ENCODE peak calls at places on chromosomes 16 and 17, in eight cellular contexts. Q is left ventricle myocardium inferior, O is RWPE1, K is A549, F is choroid plexus epithelial cell, I is neural crest cell, W is osteocyte, N is colonic mucosa. X is an unnamed sample.

GRCh38 chr17:17840751-17841591 is 4.2 kb upstream of the SREBF1 start:
- DNase-seq in Q (no peak), N (no peak), F (peak), W (no peak), O (peak), K (no peak), I (no peak), X (no peak)

GRCh38 chr17:351436-351713 is 1.2 kb downstream of the RPH3AL start:
- DNase-seq in K (peak), N (no peak), W (no peak), Q (no peak), O (peak), I (no peak), F (no peak), X (no peak)

GRCh38 chr17:37710344-37710886 is 34.4 kb downstream of the HNF1B start:
- DNase-seq in N (peak), W (no peak), F (peak), K (peak), Q (no peak), I (peak), O (no peak), X (no peak)

GRCh38 chr17:13572581-13572980 is 29.1 kb downstream of the HS3ST3A1 start:
- DNase-seq in I (no peak), O (no peak), W (no peak), Q (no peak), K (no peak), N (no peak), F (peak), X (no peak)

GRCh38 chr16:30896203-30896889 is at the start of gene CTF1:
- DNase-seq in N (peak), F (peak), I (peak), Q (peak), W (peak), O (peak), K (no peak), X (peak)

GRCh38 chr17:38898812-38899348 is 26.5 kb upstream of the LASP1NB start:
- DNase-seq in I (no peak), Q (no peak), W (no peak), N (peak), F (no peak), K (no peak), O (no peak), X (no peak)

GRCh38 chr17:43983515-43984411 is 20.7 kb upstream of the NAGS start:
- DNase-seq in O (no peak), W (no peak), Q (no peak), K (peak), N (peak), I (peak), F (no peak), X (peak)

GRCh38 chr17:10532026-10532425 is 13.7 kb upstream of the MYH1 start:
- DNase-seq in O (no peak), W (no peak), N (no peak), F (no peak), K (no peak), Q (no peak), I (no peak), X (no peak)

GRCh38 chr16:23079683-23080221 is 69.5 kb downstream of the USP31 start:
- DNase-seq in O (no peak), I (no peak), F (no peak), W (no peak), K (peak), N (peak), Q (no peak), X (no peak)

GRCh38 chr17:6478486-6478885 is 34.2 kb downstream of the PIMREG start:
- DNase-seq in Q (no peak), K (no peak), W (no peak), O (no peak), N (no peak), F (no peak), I (no peak), X (no peak)

GRCh38 chr16:73052441-73053030 is 4.6 kb upstream of the ZFHX3 start:
- DNase-seq in I (no peak), W (no peak), O (no peak), K (no peak), F (no peak), Q (no peak), N (no peak), X (no peak)

GRCh38 chr16:25788637-25789036 is 96.9 kb downstream of the HS3ST4 start:
- DNase-seq in F (no peak), O (no peak), Q (no peak), N (no peak), K (no peak), W (no peak), I (no peak), X (no peak)

GRCh38 chr16:47884131-47884725 is 271.6 kb downstream of the ABCC12 start:
- DNase-seq in I (no peak), W (no peak), Q (no peak), O (no peak), N (no peak), K (no peak), F (no peak), X (no peak)

GRCh38 chr16:31087481-31087880 is 1.3 kb downstream of the PRSS53 start:
- DNase-seq in K (no peak), I (no peak), Q (no peak), N (no peak), O (no peak), F (no peak), W (no peak), X (no peak)

GRCh38 chr17:40901981-40902862 is 17.2 kb upstream of the KRT20 start:
- DNase-seq in Q (no peak), W (no peak), F (peak), N (peak), I (no peak), K (peak), O (peak), X (no peak)

GRCh38 chr17:45749831-45750335 is 34.2 kb upstream of the CRHR1 start:
- DNase-seq in N (no peak), O (no peak), I (no peak), W (no peak), F (no peak), K (no peak), Q (no peak), X (no peak)

GRCh38 chr16:17056666-17057065 is 414.1 kb downstream of the XYLT1 start:
- DNase-seq in I (no peak), Q (no peak), O (no peak), W (no peak), F (no peak), K (no peak), N (no peak), X (no peak)

GRCh38 chr16:81616321-81617020 is 162.6 kb upstream of the PLCG2 start:
- DNase-seq in I (no peak), W (peak), O (no peak), F (peak), Q (peak), K (no peak), N (peak), X (no peak)

GRCh38 chr17:43581130-43581529 is 35.0 kb upstream of the ETV4 start:
- DNase-seq in F (no peak), I (no peak), K (no peak), O (no peak), W (no peak), Q (no peak), N (no peak), X (no peak)

GRCh38 chr17:83103200-83103937 is 24.0 kb downstream of the METRNL start:
- DNase-seq in N (peak), O (no peak), Q (no peak), F (no peak), W (no peak), I (no peak), K (peak), X (peak)

GRCh38 chr17:19413725-19414124 is 2.7 kb downstream of the RNF112 start:
- DNase-seq in Q (no peak), N (no peak), O (no peak), K (no peak), W (no peak), I (no peak), F (no peak), X (no peak)

GRCh38 chr16:69712277-69712676 is 14.1 kb downstream of the NQO1 start:
- DNase-seq in Q (no peak), N (no peak), I (no peak), O (no peak), K (no peak), F (no peak), W (peak), X (peak)

GRCh38 chr16:49586466-49586865 is 212.9 kb downstream of the C16orf78 start:
- DNase-seq in N (no peak), W (no peak), I (no peak), K (no peak), F (no peak), Q (no peak), O (no peak), X (no peak)

GRCh38 chr17:38877130-38877851 is 7.4 kb downstream of the LASP1 start:
- DNase-seq in Q (no peak), F (no peak), N (no peak), I (no peak), O (no peak), K (no peak), W (no peak), X (no peak)

GRCh38 chr17:7432296-7432695 is 2.9 kb upstream of the TMEM102 start:
- DNase-seq in K (no peak), Q (no peak), I (no peak), F (no peak), W (no peak), N (no peak), O (no peak), X (no peak)

GRCh38 chr16:86809458-86809955 is 231.2 kb downstream of the FOXL1 start:
- DNase-seq in W (no peak), Q (no peak), F (peak), K (peak), I (no peak), N (no peak), O (peak), X (no peak)

GRCh38 chr17:45384047-45384799 is 48.4 kb downstream of the ARHGAP27 start:
- DNase-seq in F (no peak), I (no peak), O (no peak), K (no peak), Q (no peak), N (no peak), W (no peak), X (no peak)

GRCh38 chr16:4624827-4625616 is 396 bp downstream of the MGRN1 start:
- DNase-seq in I (peak), Q (peak), W (no peak), F (peak), K (no peak), N (peak), O (peak), X (peak)

GRCh38 chr16:1677339-1677738 is 740 bp upstream of the JPT2 start:
- DNase-seq in W (no peak), F (no peak), K (no peak), Q (no peak), I (no peak), N (no peak), O (no peak), X (no peak)
- TF ChIP-seq CTCF in W (no peak), F (no peak), K (no peak), Q (no peak), I (no peak), N (no peak), O (no peak), X (no peak)

DNA sequence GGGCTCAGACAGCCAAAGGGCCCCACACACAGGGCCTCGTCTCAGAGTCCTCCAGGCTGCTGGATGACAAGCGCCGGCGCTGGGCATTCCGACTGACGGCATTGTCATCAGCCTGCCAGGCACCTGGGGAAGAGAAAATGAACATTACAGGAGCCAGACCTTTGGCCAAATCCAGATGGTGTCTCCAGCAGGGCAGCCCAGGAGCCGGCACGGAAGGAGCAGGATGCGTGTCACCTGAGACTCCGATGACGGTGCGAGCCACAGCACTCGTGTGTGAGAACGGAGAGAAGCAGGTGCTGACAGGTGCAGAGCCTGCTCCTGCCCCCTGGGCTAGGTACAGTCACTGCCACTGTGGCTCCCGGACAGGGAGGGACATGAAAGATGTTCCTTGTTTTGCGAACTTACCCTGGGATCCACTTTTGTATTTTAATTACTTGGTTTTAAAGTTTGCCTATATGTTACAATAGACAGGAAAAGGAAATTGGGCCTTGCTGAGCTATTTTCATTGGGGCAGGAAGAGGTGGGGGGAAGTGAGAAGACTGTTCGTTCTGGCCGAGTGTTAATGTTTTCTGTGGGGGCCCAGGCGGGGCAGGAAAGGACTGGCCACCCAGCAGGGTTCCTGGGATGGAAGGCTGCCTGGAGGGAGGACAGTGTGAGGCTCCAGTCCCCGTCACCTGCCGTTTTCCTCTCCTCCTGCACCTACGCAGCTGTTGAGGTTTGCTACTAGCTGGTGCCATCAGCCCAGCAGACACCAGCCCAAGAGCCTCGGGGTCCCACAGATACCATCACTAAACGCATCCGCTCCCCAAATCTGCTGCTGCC is 4.4 kb upstream of the FOXJ1 start:
- DNase-seq in W (no peak), K (no peak), I (no peak), Q (no peak), N (no peak), F (no peak), O (no peak), X (no peak)
- TF ChIP-seq CTCF in W (no peak), K (no peak), I (no peak), Q (no peak), N (no peak), F (no peak), O (no peak), X (no peak)

GRCh38 chr16:8575399-8575798 is 14.9 kb downstream of the TMEM114 start:
- DNase-seq in W (no peak), Q (no peak), K (no peak), F (no peak), N (no peak), I (no peak), O (no peak), X (no peak)

GRCh38 chr16:8576141-8577004 is 13.9 kb downstream of the TMEM114 start:
- DNase-seq in N (no peak), W (no peak), F (no peak), I (no peak), Q (no peak), K (no peak), O (no peak), X (no peak)

GRCh38 chr16:8572063-8572918 is 18.0 kb downstream of the TMEM114 start:
- DNase-seq in F (no peak), I (no peak), Q (no peak), N (no peak), W (no peak), K (no peak), O (no peak), X (no peak)

GRCh38 chr16:8571061-8571596 is 19.2 kb downstream of the TMEM114 start:
- DNase-seq in W (no peak), O (no peak), F (peak), N (no peak), K (peak), Q (no peak), I (no peak), X (no peak)

DNA sequence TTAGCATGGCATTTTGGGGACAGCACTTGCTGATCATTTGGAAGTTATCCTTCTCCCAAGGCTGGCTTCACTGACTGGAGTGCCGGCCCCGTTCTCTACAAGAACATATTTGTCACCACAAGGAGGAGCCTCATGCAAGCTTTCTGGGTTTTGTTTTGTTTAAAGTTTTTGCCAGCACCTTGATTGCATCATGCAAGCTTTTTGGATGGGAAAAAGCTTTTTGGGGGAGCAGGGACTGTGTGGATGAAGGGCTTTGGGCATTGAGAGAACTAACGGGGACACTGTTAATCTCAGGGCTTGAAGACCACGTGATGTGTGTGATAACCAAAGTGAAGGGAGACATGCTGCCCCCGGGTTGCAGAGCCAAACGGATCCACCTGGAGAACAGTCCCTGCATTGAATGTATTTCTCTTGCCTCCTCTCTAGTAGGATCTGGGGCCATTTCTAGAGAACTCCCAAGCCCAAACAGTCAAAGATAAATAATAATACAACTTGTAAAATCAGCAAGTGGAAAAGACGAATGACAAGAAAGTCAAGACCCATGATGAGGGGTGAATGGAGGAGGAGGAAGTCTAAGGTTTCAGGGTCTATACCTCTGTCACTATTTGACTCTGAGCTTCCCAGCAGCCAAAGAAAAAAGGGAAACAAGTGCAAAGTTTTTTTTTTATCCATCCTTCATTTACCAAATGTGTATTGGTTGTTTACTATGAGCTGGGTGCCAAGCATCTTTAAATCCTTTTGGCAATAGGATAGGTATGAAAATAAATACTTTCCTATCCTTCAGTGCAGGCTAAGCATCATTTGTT is 17.2 kb downstream of the TMEM114 start:
- DNase-seq in W (no peak), K (peak), Q (no peak), F (peak), O (no peak), N (no peak), I (no peak), X (no peak)
- TF ChIP-seq CTCF in W (peak), K (peak), Q (peak), F (peak), O (peak), N (peak), I (peak), X (peak)

DNA sequence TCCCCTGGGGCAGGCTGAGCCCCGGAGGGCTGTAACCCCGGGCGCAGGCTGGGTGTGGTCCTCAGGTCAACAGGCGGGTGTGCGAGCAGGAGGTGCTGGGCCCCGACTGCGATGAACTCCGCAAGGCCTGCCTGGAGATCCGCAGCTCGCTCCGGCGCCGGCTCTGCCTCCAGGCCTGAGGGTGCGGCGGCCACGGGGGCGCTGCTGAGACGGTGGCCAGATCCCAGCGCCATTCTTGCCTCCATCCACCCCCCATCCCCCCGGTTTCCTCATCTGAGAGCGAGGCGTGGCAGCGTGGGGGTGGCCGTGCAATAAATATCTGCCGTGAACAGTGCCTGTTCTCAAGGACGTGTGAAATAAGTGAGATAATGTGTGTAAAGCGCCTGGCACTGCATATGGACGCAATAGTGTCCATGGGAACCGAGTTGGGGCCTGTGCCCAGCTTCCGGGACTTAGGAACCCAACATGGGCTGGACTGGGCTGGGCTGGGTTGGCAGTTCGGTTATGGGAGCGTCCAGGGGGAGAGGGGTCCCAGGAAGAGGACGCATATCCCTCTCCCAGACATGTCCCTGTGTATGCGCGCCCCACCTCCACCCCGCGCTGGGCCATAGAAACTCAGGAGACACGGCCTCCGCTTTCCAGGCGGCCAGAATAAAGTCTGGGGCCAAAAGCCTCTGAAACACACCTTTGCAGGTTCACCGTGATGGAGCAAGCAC is 15.0 kb downstream of the ZNF213 start:
- DNase-seq in K (peak), F (peak), W (no peak), Q (peak), N (peak), O (peak), I (peak), X (no peak)
- TF ChIP-seq CTCF in K (peak), F (peak), W (peak), Q (peak), N (peak), O (peak), I (peak), X (peak)

GRCh38 chr17:81601525-81602120 is 35.3 kb downstream of the NPLOC4 start:
- DNase-seq in W (no peak), N (peak), K (peak), I (peak), O (peak), F (peak), Q (no peak), X (no peak)

GRCh38 chr17:81603846-81604610 is 32.9 kb downstream of the NPLOC4 start:
- DNase-seq in Q (no peak), O (no peak), I (no peak), W (no peak), K (no peak), F (no peak), N (no peak), X (no peak)

DNA sequence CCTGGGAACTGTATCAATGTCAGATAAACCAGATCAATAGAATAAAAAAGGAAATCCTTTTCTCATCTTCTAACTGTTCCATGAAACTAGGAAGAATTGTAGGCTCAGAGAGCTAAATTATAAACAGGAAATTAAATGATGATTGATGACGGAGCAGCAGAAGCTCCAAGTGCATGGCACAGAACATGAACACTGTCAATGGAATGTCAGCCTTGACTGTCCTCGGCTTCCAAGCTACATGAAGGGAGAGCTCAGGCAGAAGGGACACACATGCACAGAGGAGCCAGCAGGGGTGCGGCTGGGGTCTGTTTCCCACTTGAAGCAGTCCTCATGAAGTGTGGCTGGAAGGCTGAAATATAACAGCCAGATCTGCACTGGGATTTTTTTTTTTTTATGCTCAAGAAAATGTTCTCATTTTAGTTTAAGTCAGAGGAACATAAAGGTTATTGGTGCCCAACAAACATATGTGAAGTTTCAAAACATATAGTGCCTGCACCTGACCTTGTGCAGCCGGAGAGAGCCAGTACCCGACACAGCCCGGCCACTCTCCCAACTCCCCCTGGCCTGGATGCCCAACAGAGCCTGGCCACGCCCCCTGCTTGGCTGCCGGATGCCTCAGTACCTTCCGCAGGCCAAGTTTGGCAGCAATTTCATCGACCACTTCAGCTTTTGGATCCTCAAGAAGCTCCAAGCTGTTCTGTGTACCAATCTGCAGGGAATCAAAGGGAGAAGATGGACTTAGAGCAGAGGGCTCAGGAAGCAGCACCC is 37.0 kb downstream of the NPLOC4 start:
- DNase-seq in Q (peak), K (no peak), I (no peak), N (no peak), O (no peak), F (peak), W (no peak), X (no peak)
- TF ChIP-seq CTCF in Q (no peak), K (no peak), I (no peak), N (no peak), O (no peak), F (no peak), W (no peak), X (no peak)

X was measured in esophagus muscularis mucosa.